ENCODE peak calls at places on chromosomes 6 and 20, in eight cellular contexts. R is fibroblast of the conjunctiva; D is stimulated activated CD8-positive, alpha-beta memory T cell treated with anti-CD3 and anti-CD28 coated beads, Interleukin-12 subunit alpha, Interleukin-12 subunit beta, amount 100 ng/mL, for 4 hours; F is fibroblast of gingiva; N is GF-D8; O is NCI-H2171 treated with DMSO at 0.1 percent for 48 hours; Q is NCI-H1105; T is HCEC 1CT. G is an unnamed sample.

GRCh38 chr6:17385660-17386059 is 7.7 kb upstream of the CAP2 start:
- DNase-seq in R (no peak), D (no peak), F (no peak), N (no peak), O (peak), Q (no peak), T (no peak), G (peak)

GRCh38 chr20:63305393-63305792 is 12.4 kb downstream of the COL20A1 start:
- DNase-seq in R (no peak), D (no peak), F (no peak), N (no peak), O (no peak), Q (no peak), T (no peak), G (no peak)

GRCh38 chr6:21971540-21971939 is 325.3 kb downstream of the PRL start:
- DNase-seq in R (no peak), D (no peak), F (no peak), N (no peak), O (peak), Q (no peak), T (no peak), G (no peak)

GRCh38 chr20:18986895-18987580 is 173.5 kb downstream of the SCP2D1 start:
- DNase-seq in R (no peak), D (no peak), F (no peak), N (no peak), O (no peak), Q (no peak), T (no peak), G (no peak)

GRCh38 chr20:47885909-47886453 is 100.7 kb upstream of the SULF2 start:
- DNase-seq in R (no peak), D (no peak), F (no peak), N (no peak), O (no peak), Q (no peak), T (no peak), G (no peak)

GRCh38 chr20:2797136-2797983 is 3.1 kb downstream of the CPXM1 start:
- DNase-seq in R (no peak), D (no peak), F (no peak), N (no peak), O (no peak), Q (no peak), T (no peak), G (no peak)

GRCh38 chr6:125363360-125364121 is 61.8 kb upstream of the HDDC2 start:
- DNase-seq in R (peak), D (no peak), F (peak), N (no peak), O (peak), Q (peak), T (no peak), G (peak)

GRCh38 chr6:24472181-24472580 is 17.2 kb downstream of the GPLD1 start:
- DNase-seq in R (no peak), D (no peak), F (peak), N (no peak), O (no peak), Q (no peak), T (no peak), G (no peak)

GRCh38 chr6:99739526-99739925 is 132.9 kb downstream of the PRDM13 start:
- DNase-seq in R (no peak), D (no peak), F (no peak), N (no peak), O (peak), Q (no peak), T (no peak), G (no peak)

GRCh38 chr20:53493201-53493908 is 100.3 kb downstream of the ZNF217 start:
- DNase-seq in R (peak), D (no peak), F (peak), N (no peak), O (no peak), Q (no peak), T (no peak), G (no peak)

GRCh38 chr6:14516947-14517346 is 399.4 kb downstream of the CD83 start:
- DNase-seq in R (no peak), D (no peak), F (no peak), N (no peak), O (no peak), Q (no peak), T (no peak), G (no peak)

GRCh38 chr6:123434186-123434585 is 202.6 kb downstream of the TRDN start:
- DNase-seq in R (no peak), D (no peak), F (no peak), N (no peak), O (peak), Q (no peak), T (no peak), G (no peak)

GRCh38 chr20:37543828-37544227 is 16.2 kb upstream of the BLCAP start:
- DNase-seq in R (no peak), D (no peak), F (peak), N (no peak), O (no peak), Q (no peak), T (peak), G (peak)

GRCh38 chr6:165448210-165448609 is 138.8 kb upstream of the C6orf118 start:
- DNase-seq in R (no peak), D (no peak), F (no peak), N (no peak), O (no peak), Q (no peak), T (no peak), G (no peak)

GRCh38 chr6:110951986-110952794 is 6.3 kb upstream of the GTF3C6 start:
- DNase-seq in R (peak), D (no peak), F (peak), N (no peak), O (no peak), Q (no peak), T (peak), G (peak)

GRCh38 chr6:25882066-25882496 is 8.0 kb upstream of the SLC17A3 start:
- DNase-seq in R (no peak), D (peak), F (no peak), N (no peak), O (no peak), Q (no peak), T (no peak), G (no peak)

GRCh38 chr6:34512738-34513115 is 43.4 kb downstream of the SPDEF start:
- DNase-seq in R (no peak), D (no peak), F (peak), N (no peak), O (no peak), Q (no peak), T (no peak), G (no peak)

G was measured in ELR.